ENCODE peak calls at places on chromosomes 7 and 10, in five cellular contexts. N is cardiac muscle cell, G is pancreas, P is mucosa of gallbladder, C is T follicular helper cell. V is an unnamed sample.

GRCh38 chr7:100353685-100354330 is 4.1 kb upstream of the PILRB start:
- DNase-seq in G (no peak), P (no peak), C (no peak), N (no peak), V (no peak)

GRCh38 chr10:100985336-100985735 is 2.0 kb downstream of the MRPL43 start:
- DNase-seq in N (no peak), G (no peak), P (no peak), C (no peak), V (no peak)

GRCh38 chr7:30984359-30985107 is 20.8 kb downstream of the GHRHR start:
- DNase-seq in G (no peak), P (peak; percentile 70), N (no peak), C (no peak), V (no peak)

GRCh38 chr7:120512701-120513100 is 239.7 kb downstream of the KCND2 start:
- DNase-seq in C (no peak), G (no peak), P (no peak), N (no peak), V (no peak)

GRCh38 chr10:33113111-33113856 is 155.3 kb upstream of the ITGB1 start:
- DNase-seq in C (no peak), G (no peak), N (no peak), P (no peak), V (no peak)

GRCh38 chr7:147432068-147432467 is 1158.5 kb upstream of the C7orf33 start:
- DNase-seq in N (peak; percentile 54), P (no peak), G (no peak), C (no peak), V (no peak)

GRCh38 chr10:117237401-117237991 is 3.4 kb upstream of the SLC18A2 start:
- DNase-seq in G (no peak), C (no peak), P (no peak), N (no peak), V (no peak)

GRCh38 chr7:101838837-101839483 is 21.5 kb downstream of the CUX1 start:
- DNase-seq in C (no peak), N (no peak), P (no peak), G (no peak), V (no peak)

GRCh38 chr10:1654247-1654646 is 83.1 kb downstream of the ADARB2 start:
- DNase-seq in N (no peak), P (no peak), C (no peak), G (no peak), V (no peak)

GRCh38 chr10:113431807-113432206 is 121.0 kb upstream of the HABP2 start:
- DNase-seq in G (no peak), C (no peak), P (no peak), N (no peak), V (no peak)

GRCh38 chr10:30775779-30776591 is 146.4 kb upstream of the LYZL2 start:
- DNase-seq in P (peak; percentile 55), G (no peak), C (no peak), N (no peak), V (no peak)